ENCODE peak calls at places on chromosomes 6 and 20, in five cellular contexts. O is NCI-H146; A is activated CD4-positive, alpha-beta T cell treated with anti-CD3 and anti-CD28 coated beads, Interleukin-2, amount 10 ng/mL, durations not matched to agents 7 days and 5 days; L is LHCN-M2; Y is fibroblast of mammary gland. F is an unnamed sample.

GRCh38 chr20:14710941-14711340 is 373.5 kb upstream of the FLRT3 start:
- DNase-seq in O (no peak), A (no peak), L (no peak), Y (no peak), F (no peak)

GRCh38 chr6:157879873-157880254 is 56.8 kb downstream of the SNX9 start:
- DNase-seq in O (no peak), A (no peak), L (no peak), Y (no peak), F (no peak)

GRCh38 chr6:134908906-134909516 is 40.9 kb downstream of the ALDH8A1 start:
- DNase-seq in O (no peak), A (peak), L (peak), Y (peak), F (peak)

GRCh38 chr6:150894935-150895686 is 29.6 kb downstream of the MTHFD1L start:
- DNase-seq in O (peak), A (peak), L (peak), Y (peak), F (peak)

GRCh38 chr6:131787955-131788712 is 19.7 kb upstream of the ENPP1 start:
- DNase-seq in O (peak), A (no peak), L (peak), Y (peak), F (peak)

GRCh38 chr20:17446171-17446570 is 85.0 kb downstream of the BFSP1 start:
- DNase-seq in O (no peak), A (no peak), L (no peak), Y (no peak), F (no peak)

GRCh38 chr6:117545161-117545595 is 57.1 kb downstream of the GOPC start:
- DNase-seq in O (peak), A (no peak), L (peak), Y (no peak), F (no peak)

GRCh38 chr6:138795809-138796469 is at the start of gene ECT2L:
- DNase-seq in O (peak), A (no peak), L (peak), Y (peak), F (peak)

GRCh38 chr20:57884956-57885355 is 175.1 kb upstream of the PMEPA1 start:
- DNase-seq in O (no peak), A (no peak), L (no peak), Y (no peak), F (no peak)

GRCh38 chr6:447381-448165 is 56.0 kb downstream of the IRF4 start:
- DNase-seq in O (no peak), A (no peak), L (no peak), Y (no peak), F (no peak)

GRCh38 chr6:14108571-14109410 is 8.8 kb upstream of the CD83 start:
- DNase-seq in O (no peak), A (no peak), L (no peak), Y (no peak), F (no peak)

GRCh38 chr20:13119583-13119982 is 101.5 kb upstream of the ISM1 start:
- DNase-seq in O (peak), A (peak), L (peak), Y (peak), F (peak)

GRCh38 chr20:44143896-44144295 is 43.1 kb downstream of the JPH2 start:
- DNase-seq in O (no peak), A (no peak), L (no peak), Y (no peak), F (no peak)

F was measured in iris pigment epithelial cell.